ENCODE peak calls at places on chromosomes 2 and 18, in four cellular contexts. One of them, this sample, is unnamed.

GRCh38 chr2:171754254-171754939 is 67.1 kb downstream of the DYNC1I2 start:
- DNase-seq in NCI-H446: no peak
- DNase-seq in left lobe of liver: no peak
- DNase-seq in breast epithelium: no peak
- DNase-seq in this sample: no peak

GRCh38 chr2:181036848-181037603 is 56.6 kb downstream of the UBE2E3 start:
- DNase-seq in breast epithelium: no peak
- DNase-seq in left lobe of liver: no peak
- DNase-seq in NCI-H446: no peak
- DNase-seq in this sample: no peak

GRCh38 chr2:184769038-184769437 is 170.7 kb downstream of the ZNF804A start:
- DNase-seq in left lobe of liver: no peak
- DNase-seq in NCI-H446: no peak
- DNase-seq in breast epithelium: no peak
- DNase-seq in this sample: no peak

GRCh38 chr2:198096965-198097364 is 292.6 kb downstream of the PLCL1 start:
- DNase-seq in NCI-H446: no peak
- DNase-seq in breast epithelium: no peak
- DNase-seq in left lobe of liver: no peak
- DNase-seq in this sample: no peak

GRCh38 chr2:96321230-96322103 is 3.6 kb upstream of the ITPRIPL1 start:
- DNase-seq in NCI-H446: peak; percentile 36
- DNase-seq in left lobe of liver: no peak
- DNase-seq in breast epithelium: no peak
- DNase-seq in this sample: peak; percentile 73

GRCh38 chr2:240595381-240596079 is 9.0 kb downstream of the CAPN10 start:
- DNase-seq in NCI-H446: no peak
- DNase-seq in left lobe of liver: peak; percentile 47
- DNase-seq in breast epithelium: peak; percentile 27
- DNase-seq in this sample: no peak

GRCh38 chr2:210092791-210093190 is 78.4 kb downstream of the KANSL1L start:
- DNase-seq in NCI-H446: no peak
- DNase-seq in left lobe of liver: no peak
- DNase-seq in breast epithelium: no peak
- DNase-seq in this sample: no peak

GRCh38 chr2:76867854-76868253 is 654.3 kb downstream of the LRRTM4 start:
- DNase-seq in left lobe of liver: no peak
- DNase-seq in breast epithelium: no peak
- DNase-seq in NCI-H446: no peak
- DNase-seq in this sample: no peak

GRCh38 chr2:149679286-149679685 is 91.7 kb upstream of the MMADHC start:
- DNase-seq in NCI-H446: no peak
- DNase-seq in left lobe of liver: no peak
- DNase-seq in breast epithelium: no peak
- DNase-seq in this sample: no peak

GRCh38 chr2:148642891-148643416 is 1.6 kb upstream of the EPC2 start:
- DNase-seq in NCI-H446: no peak
- DNase-seq in left lobe of liver: no peak
- DNase-seq in breast epithelium: no peak
- DNase-seq in this sample: no peak

GRCh38 chr2:241546771-241547498 is 11.6 kb upstream of the BOK start:
- DNase-seq in NCI-H446: no peak
- DNase-seq in breast epithelium: no peak
- DNase-seq in left lobe of liver: no peak
- DNase-seq in this sample: no peak

GRCh38 chr18:33744032-33744697 is 166.1 kb downstream of the ASXL3 start:
- DNase-seq in NCI-H446: no peak
- DNase-seq in breast epithelium: no peak
- DNase-seq in left lobe of liver: no peak
- DNase-seq in this sample: no peak

GRCh38 chr18:13539050-13539449 is 187.3 kb downstream of the FAM210A start:
- DNase-seq in left lobe of liver: no peak
- DNase-seq in breast epithelium: no peak
- DNase-seq in NCI-H446: no peak
- DNase-seq in this sample: no peak

GRCh38 chr2:149826471-149827125 is 239.0 kb upstream of the MMADHC start:
- DNase-seq in NCI-H446: peak; percentile 16
- DNase-seq in breast epithelium: no peak
- DNase-seq in left lobe of liver: no peak
- DNase-seq in this sample: no peak

GRCh38 chr2:135052042-135052876 is at the start of gene RAB3GAP1:
- DNase-seq in NCI-H446: peak; percentile 59
- DNase-seq in left lobe of liver: peak; percentile 78
- DNase-seq in breast epithelium: peak; percentile 68
- DNase-seq in this sample: peak; percentile 72

GRCh38 chr2:27231921-27232320 is 14.8 kb downstream of the CAD start:
- DNase-seq in left lobe of liver: no peak
- DNase-seq in breast epithelium: no peak
- DNase-seq in NCI-H446: no peak
- DNase-seq in this sample: no peak

GRCh38 chr2:133566967-133567645 is 1.2 kb downstream of the NCKAP5 start:
- DNase-seq in NCI-H446: no peak
- DNase-seq in left lobe of liver: peak; percentile 78
- DNase-seq in breast epithelium: peak; percentile 72
- DNase-seq in this sample: no peak

GRCh38 chr18:22082408-22082807 is 87.0 kb upstream of the GATA6 start:
- DNase-seq in left lobe of liver: no peak
- DNase-seq in NCI-H446: no peak
- DNase-seq in breast epithelium: no peak
- DNase-seq in this sample: no peak

GRCh38 chr18:23485386-23485785 is 17.9 kb upstream of the RMC1 start:
- DNase-seq in breast epithelium: no peak
- DNase-seq in NCI-H446: no peak
- DNase-seq in left lobe of liver: no peak
- DNase-seq in this sample: no peak

GRCh38 chr2:98252394-98252793 is 93.9 kb upstream of the CNGA3 start:
- DNase-seq in breast epithelium: no peak
- DNase-seq in left lobe of liver: no peak
- DNase-seq in NCI-H446: no peak
- DNase-seq in this sample: no peak

GRCh38 chr2:218264773-218265601 is 4.2 kb downstream of the GPBAR1 start:
- DNase-seq in left lobe of liver: peak; percentile 72
- DNase-seq in NCI-H446: no peak
- DNase-seq in breast epithelium: no peak
- DNase-seq in this sample: no peak

GRCh38 chr2:43764086-43764710 is 9.6 kb upstream of the DYNC2LI1 start:
- DNase-seq in NCI-H446: no peak
- DNase-seq in left lobe of liver: no peak
- DNase-seq in breast epithelium: no peak
- DNase-seq in this sample: no peak

GRCh38 chr2:220969348-220969747 is 602.8 kb downstream of the EPHA4 start:
- DNase-seq in breast epithelium: no peak
- DNase-seq in NCI-H446: no peak
- DNase-seq in left lobe of liver: no peak
- DNase-seq in this sample: no peak

GRCh38 chr2:11746807-11747459 is 501 bp downstream of the LPIN1 start:
- DNase-seq in left lobe of liver: no peak
- DNase-seq in breast epithelium: no peak
- DNase-seq in NCI-H446: no peak
- DNase-seq in this sample: no peak

GRCh38 chr2:13240789-13241487 is 524.2 kb downstream of the TRIB2 start:
- DNase-seq in left lobe of liver: no peak
- DNase-seq in breast epithelium: no peak
- DNase-seq in NCI-H446: no peak
- DNase-seq in this sample: no peak

GRCh38 chr2:241226723-241227634 is 38.5 kb downstream of the ANO7 start:
- DNase-seq in NCI-H446: no peak
- DNase-seq in breast epithelium: no peak
- DNase-seq in left lobe of liver: no peak
- DNase-seq in this sample: no peak

GRCh38 chr2:96665083-96665569 is 22.6 kb downstream of the FER1L5 start:
- DNase-seq in breast epithelium: no peak
- DNase-seq in left lobe of liver: no peak
- DNase-seq in NCI-H446: no peak
- DNase-seq in this sample: no peak

GRCh38 chr2:206345606-206346005 is 71.1 kb downstream of the ZDBF2 start:
- DNase-seq in breast epithelium: no peak
- DNase-seq in left lobe of liver: no peak
- DNase-seq in NCI-H446: no peak
- DNase-seq in this sample: no peak

GRCh38 chr18:74082476-74083070 is 65.1 kb downstream of the FBXO15 start:
- DNase-seq in left lobe of liver: no peak
- DNase-seq in NCI-H446: no peak
- DNase-seq in breast epithelium: peak; percentile 43
- DNase-seq in this sample: no peak

GRCh38 chr2:215622836-215623235 is 187.0 kb upstream of the FN1 start:
- DNase-seq in left lobe of liver: no peak
- DNase-seq in breast epithelium: no peak
- DNase-seq in NCI-H446: no peak
- DNase-seq in this sample: no peak

GRCh38 chr2:228535396-228535795 is 353.9 kb upstream of the SPHKAP start:
- DNase-seq in left lobe of liver: no peak
- DNase-seq in NCI-H446: no peak
- DNase-seq in breast epithelium: no peak
- DNase-seq in this sample: no peak

GRCh38 chr2:224579411-224579810 is 5.8 kb downstream of the CUL3 start:
- DNase-seq in NCI-H446: no peak
- DNase-seq in breast epithelium: no peak
- DNase-seq in left lobe of liver: no peak
- DNase-seq in this sample: no peak

GRCh38 chr2:99974966-99975365 is 167.4 kb downstream of the AFF3 start:
- DNase-seq in breast epithelium: no peak
- DNase-seq in NCI-H446: no peak
- DNase-seq in left lobe of liver: no peak
- DNase-seq in this sample: no peak

GRCh38 chr2:47072018-47072691 is 83.0 kb downstream of the STPG4 start:
- DNase-seq in NCI-H446: no peak
- DNase-seq in left lobe of liver: no peak
- DNase-seq in breast epithelium: no peak
- DNase-seq in this sample: no peak

GRCh38 chr2:232493701-232494426 is 6.2 kb upstream of the ECEL1 start:
- DNase-seq in breast epithelium: no peak
- DNase-seq in left lobe of liver: no peak
- DNase-seq in NCI-H446: no peak
- DNase-seq in this sample: no peak

GRCh38 chr2:218897394-218898108 is 16.9 kb downstream of the WNT10A start:
- DNase-seq in breast epithelium: no peak
- DNase-seq in left lobe of liver: no peak
- DNase-seq in NCI-H446: no peak
- DNase-seq in this sample: peak; percentile 51

GRCh38 chr18:47172476-47172875 is 3.7 kb downstream of the IER3IP1 start:
- DNase-seq in NCI-H446: no peak
- DNase-seq in left lobe of liver: no peak
- DNase-seq in breast epithelium: no peak
- DNase-seq in this sample: no peak

This sample was measured in activated B cell treated with CpG ODN at 0.5 μM for 24 hours.